ENCODE peak calls at places on chromosomes 1 and 21, in six cellular contexts. One of them, this sample, is unnamed.

GRCh38 chr1:26538480-26539412 is 9.2 kb downstream of the RPS6KA1 start:
- DNase-seq in IMR-90: peak
- DNase-seq in mesenchymal stem cell: peak
- DNase-seq in neuronal stem cell: no peak
- DNase-seq in mesendoderm: peak
- DNase-seq in H9: peak
- DNase-seq in this sample: no peak

GRCh38 chr1:42177551-42177981 is 13.0 kb upstream of the GUCA2A start:
- DNase-seq in IMR-90: peak
- DNase-seq in H9: no peak
- DNase-seq in mesendoderm: no peak
- DNase-seq in mesenchymal stem cell: peak
- DNase-seq in neuronal stem cell: no peak
- DNase-seq in this sample: no peak

GRCh38 chr1:71565267-71565666 is 484.4 kb upstream of the ZRANB2 start:
- DNase-seq in IMR-90: peak
- DNase-seq in mesendoderm: no peak
- DNase-seq in neuronal stem cell: no peak
- DNase-seq in mesenchymal stem cell: peak
- DNase-seq in H9: no peak
- DNase-seq in this sample: no peak

GRCh38 chr1:87151500-87152421 is 176.9 kb upstream of the LMO4 start:
- DNase-seq in neuronal stem cell: peak
- DNase-seq in mesenchymal stem cell: peak
- DNase-seq in mesendoderm: peak
- DNase-seq in IMR-90: peak
- DNase-seq in H9: peak
- DNase-seq in this sample: peak

GRCh38 chr1:164613176-164613575 is 54.2 kb downstream of the PBX1 start:
- DNase-seq in mesenchymal stem cell: no peak
- DNase-seq in H9: no peak
- DNase-seq in neuronal stem cell: no peak
- DNase-seq in IMR-90: no peak
- DNase-seq in mesendoderm: peak
- DNase-seq in this sample: no peak

GRCh38 chr1:184287001-184287400 is 99.8 kb upstream of the C1orf21 start:
- DNase-seq in mesenchymal stem cell: no peak
- DNase-seq in IMR-90: peak
- DNase-seq in mesendoderm: no peak
- DNase-seq in neuronal stem cell: no peak
- DNase-seq in H9: no peak
- DNase-seq in this sample: no peak

GRCh38 chr1:183227963-183228649 is 42.0 kb downstream of the LAMC2 start:
- DNase-seq in mesendoderm: peak
- DNase-seq in H9: peak
- DNase-seq in mesenchymal stem cell: peak
- DNase-seq in neuronal stem cell: peak
- DNase-seq in IMR-90: peak
- DNase-seq in this sample: peak

GRCh38 chr1:240310226-240310925 is 218.7 kb downstream of the FMN2 start:
- DNase-seq in IMR-90: peak
- DNase-seq in neuronal stem cell: no peak
- DNase-seq in mesendoderm: no peak
- DNase-seq in mesenchymal stem cell: peak
- DNase-seq in H9: no peak
- DNase-seq in this sample: no peak

GRCh38 chr1:65209005-65209885 is 61.2 kb downstream of the AK4 start:
- DNase-seq in mesenchymal stem cell: peak
- DNase-seq in H9: no peak
- DNase-seq in mesendoderm: peak
- DNase-seq in IMR-90: peak
- DNase-seq in neuronal stem cell: no peak
- DNase-seq in this sample: no peak

GRCh38 chr1:110746644-110747259 is 72.0 kb upstream of the KCNA3 start:
- DNase-seq in mesenchymal stem cell: peak
- DNase-seq in neuronal stem cell: peak
- DNase-seq in mesendoderm: peak
- DNase-seq in IMR-90: peak
- DNase-seq in H9: peak
- DNase-seq in this sample: peak

GRCh38 chr1:6962390-6962955 is 177.2 kb downstream of the CAMTA1 start:
- DNase-seq in H9: no peak
- DNase-seq in IMR-90: no peak
- DNase-seq in mesendoderm: peak
- DNase-seq in neuronal stem cell: no peak
- DNase-seq in mesenchymal stem cell: no peak
- DNase-seq in this sample: peak

GRCh38 chr1:223147409-223147808 is 4.4 kb upstream of the TLR5 start:
- DNase-seq in neuronal stem cell: no peak
- DNase-seq in mesenchymal stem cell: no peak
- DNase-seq in mesendoderm: no peak
- DNase-seq in IMR-90: no peak
- DNase-seq in H9: no peak
- DNase-seq in this sample: no peak

GRCh38 chr1:215958836-215959235 is 391.7 kb downstream of the KCTD3 start:
- DNase-seq in IMR-90: peak
- DNase-seq in neuronal stem cell: no peak
- DNase-seq in H9: no peak
- DNase-seq in mesendoderm: no peak
- DNase-seq in mesenchymal stem cell: peak
- DNase-seq in this sample: no peak

GRCh38 chr21:20739421-20739820 is 258.8 kb upstream of the NCAM2 start:
- DNase-seq in mesendoderm: peak
- DNase-seq in H9: peak
- DNase-seq in mesenchymal stem cell: no peak
- DNase-seq in IMR-90: no peak
- DNase-seq in neuronal stem cell: no peak
- DNase-seq in this sample: no peak

GRCh38 chr1:89918127-89918793 is 76.7 kb upstream of the ZNF326 start:
- DNase-seq in mesenchymal stem cell: no peak
- DNase-seq in mesendoderm: peak
- DNase-seq in IMR-90: peak
- DNase-seq in H9: no peak
- DNase-seq in neuronal stem cell: no peak
- DNase-seq in this sample: no peak

GRCh38 chr1:19435181-19435580 is 50.2 kb downstream of the CAPZB start:
- DNase-seq in neuronal stem cell: no peak
- DNase-seq in mesenchymal stem cell: peak
- DNase-seq in H9: no peak
- DNase-seq in mesendoderm: no peak
- DNase-seq in IMR-90: peak
- DNase-seq in this sample: no peak

GRCh38 chr1:237444120-237444790 is 402.3 kb downstream of the RYR2 start:
- DNase-seq in neuronal stem cell: no peak
- DNase-seq in mesenchymal stem cell: no peak
- DNase-seq in H9: no peak
- DNase-seq in mesendoderm: no peak
- DNase-seq in IMR-90: no peak
- DNase-seq in this sample: no peak

GRCh38 chr21:31181089-31181757 is 142.9 kb upstream of the KRTAP19-8 start:
- DNase-seq in mesendoderm: no peak
- DNase-seq in H9: no peak
- DNase-seq in IMR-90: no peak
- DNase-seq in mesenchymal stem cell: no peak
- DNase-seq in neuronal stem cell: no peak
- DNase-seq in this sample: no peak

GRCh38 chr1:207952617-207953542 is 42.0 kb upstream of the CD34 start:
- DNase-seq in IMR-90: no peak
- DNase-seq in mesenchymal stem cell: no peak
- DNase-seq in H9: no peak
- DNase-seq in mesendoderm: no peak
- DNase-seq in neuronal stem cell: no peak
- DNase-seq in this sample: no peak

GRCh38 chr1:110872366-110872744 is 593 bp upstream of the CD53 start:
- DNase-seq in mesenchymal stem cell: no peak
- DNase-seq in IMR-90: no peak
- DNase-seq in neuronal stem cell: no peak
- DNase-seq in H9: no peak
- DNase-seq in mesendoderm: no peak
- DNase-seq in this sample: no peak

GRCh38 chr1:20981903-20982695 is 194.6 kb downstream of the EIF4G3 start:
- DNase-seq in IMR-90: peak
- DNase-seq in mesenchymal stem cell: peak
- DNase-seq in mesendoderm: no peak
- DNase-seq in neuronal stem cell: no peak
- DNase-seq in H9: no peak
- DNase-seq in this sample: no peak

GRCh38 chr1:151401125-151401788 is 1.9 kb downstream of the PSMB4 start:
- DNase-seq in mesenchymal stem cell: peak
- DNase-seq in neuronal stem cell: no peak
- DNase-seq in IMR-90: peak
- DNase-seq in H9: no peak
- DNase-seq in mesendoderm: no peak
- DNase-seq in this sample: no peak

GRCh38 chr1:151402764-151403163 is 3.4 kb downstream of the PSMB4 start:
- DNase-seq in neuronal stem cell: no peak
- DNase-seq in mesenchymal stem cell: no peak
- DNase-seq in mesendoderm: no peak
- DNase-seq in IMR-90: no peak
- DNase-seq in H9: no peak
- DNase-seq in this sample: no peak

GRCh38 chr1:151398691-151399065 is 695 bp upstream of the PSMB4 start:
- DNase-seq in mesenchymal stem cell: no peak
- DNase-seq in IMR-90: no peak
- DNase-seq in H9: no peak
- DNase-seq in mesendoderm: peak
- DNase-seq in neuronal stem cell: no peak
- DNase-seq in this sample: no peak

GRCh38 chr1:151401860-151402259 is 2.5 kb downstream of the PSMB4 start:
- DNase-seq in IMR-90: no peak
- DNase-seq in mesenchymal stem cell: no peak
- DNase-seq in mesendoderm: no peak
- DNase-seq in neuronal stem cell: no peak
- DNase-seq in H9: no peak
- DNase-seq in this sample: no peak

GRCh38 chr1:151399890-151400235 is 490 bp downstream of the PSMB4 start:
- DNase-seq in IMR-90: peak
- DNase-seq in H9: no peak
- DNase-seq in mesenchymal stem cell: peak
- DNase-seq in mesendoderm: peak
- DNase-seq in neuronal stem cell: no peak
- DNase-seq in this sample: no peak
- H2BK120ac ChIP-seq in IMR-90: no peak
- H2BK120ac ChIP-seq in H9: no peak
- H2BK120ac ChIP-seq in mesenchymal stem cell: peak
- H2BK120ac ChIP-seq in mesendoderm: no peak
- H2BK120ac ChIP-seq in neuronal stem cell: no peak
- H2BK120ac ChIP-seq in this sample: no peak

GRCh38 chr21:45016491-45017375 is 57.6 kb upstream of the ADARB1 start:
- DNase-seq in mesendoderm: no peak
- DNase-seq in IMR-90: no peak
- DNase-seq in mesenchymal stem cell: no peak
- DNase-seq in H9: no peak
- DNase-seq in neuronal stem cell: no peak
- DNase-seq in this sample: no peak

GRCh38 chr21:45014747-45015468 is 59.5 kb upstream of the ADARB1 start:
- DNase-seq in mesendoderm: no peak
- DNase-seq in H9: no peak
- DNase-seq in IMR-90: no peak
- DNase-seq in mesenchymal stem cell: no peak
- DNase-seq in neuronal stem cell: no peak
- DNase-seq in this sample: no peak

GRCh38 chr21:45016031-45016430 is 58.3 kb upstream of the ADARB1 start:
- DNase-seq in H9: no peak
- DNase-seq in neuronal stem cell: no peak
- DNase-seq in mesenchymal stem cell: no peak
- DNase-seq in IMR-90: no peak
- DNase-seq in mesendoderm: no peak
- DNase-seq in this sample: no peak

GRCh38 chr21:45017376-45017960 is 56.9 kb upstream of the ADARB1 start:
- DNase-seq in IMR-90: peak
- DNase-seq in H9: no peak
- DNase-seq in neuronal stem cell: no peak
- DNase-seq in mesendoderm: no peak
- DNase-seq in mesenchymal stem cell: no peak
- DNase-seq in this sample: no peak

DNA sequence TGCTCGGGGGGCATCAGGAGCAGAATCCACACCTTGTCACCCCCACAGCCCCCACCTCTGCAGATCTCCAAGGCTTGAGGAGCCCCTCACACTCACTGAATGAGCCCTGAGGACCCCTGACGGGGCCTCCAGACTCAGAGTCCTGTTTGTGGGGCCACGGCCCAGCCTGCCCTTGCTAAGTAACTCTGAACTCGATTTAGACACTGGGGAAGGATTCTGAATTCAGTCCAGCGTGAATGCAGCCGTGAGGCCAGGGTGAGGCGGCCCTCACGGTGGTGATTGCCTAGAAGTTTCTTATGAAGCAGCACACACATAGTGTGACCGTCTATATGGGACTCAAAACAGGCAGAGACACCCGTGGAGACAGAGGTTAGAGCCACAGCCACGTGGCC is 58.9 kb upstream of the ADARB1 start:
- DNase-seq in IMR-90: no peak
- DNase-seq in mesendoderm: no peak
- DNase-seq in H9: no peak
- DNase-seq in mesenchymal stem cell: no peak
- DNase-seq in neuronal stem cell: no peak
- DNase-seq in this sample: no peak
- H2BK120ac ChIP-seq in IMR-90: peak
- H2BK120ac ChIP-seq in mesendoderm: no peak
- H2BK120ac ChIP-seq in H9: no peak
- H2BK120ac ChIP-seq in mesenchymal stem cell: no peak
- H2BK120ac ChIP-seq in neuronal stem cell: no peak
- H2BK120ac ChIP-seq in this sample: no peak

GRCh38 chr1:218250492-218250891 is 34.6 kb upstream of the RRP15 start:
- DNase-seq in mesenchymal stem cell: no peak
- DNase-seq in mesendoderm: peak
- DNase-seq in neuronal stem cell: no peak
- DNase-seq in H9: no peak
- DNase-seq in IMR-90: no peak
- DNase-seq in this sample: no peak
- H2BK120ac ChIP-seq in mesenchymal stem cell: no peak
- H2BK120ac ChIP-seq in mesendoderm: no peak
- H2BK120ac ChIP-seq in neuronal stem cell: no peak
- H2BK120ac ChIP-seq in H9: no peak
- H2BK120ac ChIP-seq in IMR-90: no peak
- H2BK120ac ChIP-seq in this sample: no peak

DNA sequence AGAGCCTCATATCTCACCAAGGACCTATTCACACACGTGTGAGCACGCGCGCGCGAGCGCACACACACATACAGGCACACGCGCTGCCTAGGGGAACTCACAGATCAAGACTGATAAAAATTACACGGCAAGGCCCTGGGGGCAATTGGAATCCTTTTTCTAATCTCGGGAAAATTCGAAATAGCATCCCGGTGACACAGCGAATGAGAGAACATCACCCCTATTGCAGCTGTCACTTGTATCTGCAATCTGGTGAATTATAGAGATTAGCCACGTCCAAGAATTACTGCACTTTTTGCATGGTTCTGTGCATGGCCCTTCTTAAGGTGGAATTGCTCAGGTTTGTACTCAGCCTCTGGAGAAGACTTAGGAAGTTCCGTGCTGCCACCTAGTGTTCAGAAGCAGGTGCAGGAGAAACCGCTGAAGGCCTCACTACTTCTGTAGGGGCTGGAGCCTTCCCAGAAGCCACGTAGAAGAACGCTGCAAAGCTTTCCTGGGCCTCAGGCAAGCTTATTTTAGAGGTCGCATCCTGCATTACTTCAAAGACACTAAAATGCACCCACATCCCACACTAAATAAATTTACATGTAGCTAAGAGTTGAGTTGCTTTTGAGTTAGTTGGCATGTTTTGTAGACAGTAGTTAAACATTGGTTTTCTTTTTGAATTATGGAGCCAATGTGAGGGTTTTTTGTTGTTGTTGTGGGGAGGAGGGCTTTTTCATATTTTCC is 229.2 kb upstream of the CAMK1G start:
- DNase-seq in mesenchymal stem cell: peak
- DNase-seq in neuronal stem cell: peak
- DNase-seq in H9: peak
- DNase-seq in mesendoderm: peak
- DNase-seq in IMR-90: peak
- DNase-seq in this sample: peak
- H2BK120ac ChIP-seq in mesenchymal stem cell: no peak
- H2BK120ac ChIP-seq in neuronal stem cell: no peak
- H2BK120ac ChIP-seq in H9: no peak
- H2BK120ac ChIP-seq in mesendoderm: peak
- H2BK120ac ChIP-seq in IMR-90: no peak
- H2BK120ac ChIP-seq in this sample: no peak

This sample was measured in H1.